ENCODE peak calls at places on chromosomes 7 and 10, in seven cellular contexts. B, F, Y, I, C, Q and M are unnamed samples.

GRCh38 chr7:131652934-131653333 is 96.5 kb upstream of the PODXL start:
- DNase-seq in Y (no peak), Q (no peak), I (no peak), C (no peak), B (no peak), F (no peak), M (no peak)

GRCh38 chr7:138738114-138738513 is 37.0 kb upstream of the SVOPL start:
- DNase-seq in Y (no peak), B (no peak), I (no peak), Q (no peak), F (no peak), C (no peak), M (no peak)

GRCh38 chr7:29375641-29376562 is 181.3 kb downstream of the CHN2 start:
- DNase-seq in Y (no peak), C (no peak), F (peak; percentile 71), Q (no peak), B (peak; percentile 47), I (no peak), M (no peak)

GRCh38 chr7:124460555-124460954 is 305.0 kb downstream of the GPR37 start:
- DNase-seq in I (no peak), C (no peak), Q (no peak), F (peak; percentile 66), B (no peak), Y (no peak), M (no peak)

GRCh38 chr7:157362729-157363128 is 25.9 kb downstream of the DNAJB6 start:
- DNase-seq in I (no peak), C (no peak), Y (no peak), F (no peak), B (no peak), Q (no peak), M (no peak)

GRCh38 chr10:79331709-79332108 is 15.6 kb upstream of the PPIF start:
- DNase-seq in C (no peak), B (no peak), Q (peak; percentile 33), Y (no peak), I (peak; percentile 81), F (no peak), M (no peak)

GRCh38 chr7:99363286-99363685 is 11.2 kb upstream of the ARPC1B start:
- DNase-seq in I (no peak), B (no peak), F (no peak), Q (no peak), C (no peak), Y (no peak), M (no peak)

GRCh38 chr7:87220734-87221215 is 1.2 kb upstream of the TMEM243 start:
- DNase-seq in F (no peak), C (no peak), I (no peak), Y (peak; percentile 19), Q (peak; percentile 47), B (no peak), M (peak; percentile 17)

GRCh38 chr7:149875396-149875795 is 1.6 kb downstream of the ATP6V0E2 start:
- DNase-seq in C (no peak), Q (peak; percentile 26), F (no peak), I (no peak), Y (no peak), B (no peak), M (no peak)

GRCh38 chr10:83012866-83013265 is 1126.4 kb upstream of the GHITM start:
- DNase-seq in Y (no peak), C (no peak), I (no peak), B (no peak), Q (no peak), F (no peak), M (no peak)

GRCh38 chr7:40474790-40475680 is 340.2 kb downstream of the SUGCT start:
- DNase-seq in C (no peak), Q (no peak), I (peak; percentile 31), F (no peak), B (no peak), Y (no peak), M (no peak)

GRCh38 chr10:28214185-28214584 is 88.7 kb downstream of the MPP7 start:
- DNase-seq in F (no peak), Q (no peak), B (no peak), I (no peak), C (no peak), Y (no peak), M (no peak)

GRCh38 chr7:101882595-101883564 is 65.5 kb downstream of the CUX1 start:
- DNase-seq in B (peak; percentile 98), C (no peak), Q (peak; percentile 96), Y (peak; percentile 70), F (peak; percentile 99), I (no peak), M (peak; percentile 42)

GRCh38 chr10:117804470-117805011 is 242.2 kb downstream of the RAB11FIP2 start:
- DNase-seq in Y (no peak), Q (no peak), F (no peak), I (peak; percentile 19), B (no peak), C (no peak), M (no peak)

GRCh38 chr10:126433351-126433750 is 45.1 kb upstream of the ADAM12 start:
- DNase-seq in C (no peak), Y (no peak), Q (no peak), B (no peak), F (no peak), I (no peak), M (no peak)

GRCh38 chr7:128916643-128916915 is 6.1 kb upstream of the KCP start:
- DNase-seq in I (no peak), C (no peak), Q (no peak), Y (no peak), F (no peak), B (no peak), M (no peak)

DNA sequence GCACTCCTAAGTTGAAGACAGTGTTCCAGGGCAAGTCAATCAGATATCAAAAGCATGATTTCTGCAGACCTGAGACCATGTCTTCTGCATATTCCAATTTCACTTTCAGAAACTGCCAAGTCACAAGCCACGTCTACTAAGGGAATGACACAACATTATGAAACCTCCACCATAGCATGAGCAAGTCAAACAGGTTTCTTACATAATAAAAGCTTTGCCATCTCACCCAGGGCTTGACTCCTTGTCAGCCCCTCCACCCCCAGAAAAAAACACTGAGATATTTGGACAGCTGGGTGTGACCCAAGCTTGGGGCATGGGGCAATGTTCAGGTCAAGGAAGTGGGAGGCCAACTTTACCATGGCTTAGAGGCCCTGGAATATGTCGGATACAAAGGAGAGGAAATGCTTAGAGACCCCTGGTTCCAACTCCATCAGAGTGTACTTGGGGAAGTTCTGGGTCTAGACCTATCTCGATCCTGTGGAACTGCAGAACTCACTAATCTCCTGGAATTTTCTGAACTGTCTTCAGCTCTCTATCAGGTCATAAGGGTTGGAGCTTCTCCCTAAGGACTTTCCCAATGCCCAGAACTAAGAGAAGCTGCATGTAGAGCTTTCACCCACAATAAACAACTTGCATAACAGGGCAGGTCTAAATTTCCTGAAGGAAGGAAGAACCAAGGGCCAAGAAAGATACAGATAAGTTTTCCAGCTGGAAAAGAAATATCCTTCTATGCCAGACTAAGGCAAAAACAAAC is 80.6 kb upstream of the NAMPT start:
- DNase-seq in C (no peak), B (no peak), I (peak; percentile 46), F (no peak), Q (peak; percentile 54), Y (no peak), M (no peak)
- TF ChIP-seq SP1 in C (no peak), B (peak; percentile 9), I (no peak), F (no peak), Q (no peak), Y (no peak), M (no peak)

DNA sequence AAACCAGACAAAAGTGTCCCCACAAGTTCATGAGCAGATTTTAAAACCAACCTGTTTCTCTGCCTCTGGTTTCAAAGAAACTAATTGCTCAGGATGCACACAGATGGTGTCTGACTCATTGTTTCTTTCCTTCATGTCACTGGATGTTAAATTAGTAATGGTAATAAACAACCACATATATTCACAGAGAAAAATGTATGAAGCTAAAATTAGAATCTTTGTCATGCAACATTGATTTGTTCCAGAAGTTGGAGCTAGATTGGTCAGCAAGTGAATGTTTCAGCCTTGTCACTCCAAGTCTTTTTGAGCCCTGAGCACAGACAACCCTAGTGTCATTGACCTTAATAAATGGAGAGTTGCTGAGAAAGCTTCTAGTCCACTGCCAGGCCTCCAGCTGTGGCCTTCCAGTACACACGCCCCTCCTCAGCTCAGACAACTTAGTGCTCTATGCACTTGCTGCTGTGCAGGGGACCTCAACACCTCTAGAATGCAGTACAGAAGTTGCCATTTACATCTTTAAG is 175.9 kb downstream of the CCDC71L start:
- DNase-seq in B (no peak), Y (no peak), Q (no peak), C (no peak), F (no peak), I (no peak), M (no peak)
- TF ChIP-seq SP1 in B (peak; percentile 70), Y (no peak), Q (no peak), C (no peak), F (no peak), I (no peak), M (no peak)

GRCh38 chr10:51861731-51862130 is 162.3 kb upstream of the CSTF2T start:
- DNase-seq in Y (no peak), C (no peak), I (no peak), Q (no peak), B (no peak), F (no peak), M (no peak)

GRCh38 chr10:51862149-51862548 is 162.8 kb upstream of the CSTF2T start:
- DNase-seq in C (no peak), Q (no peak), B (no peak), Y (no peak), I (no peak), F (no peak), M (no peak)

GRCh38 chr10:51857326-51857725 is 157.9 kb upstream of the CSTF2T start:
- DNase-seq in B (no peak), F (no peak), Q (no peak), Y (no peak), I (no peak), C (no peak), M (no peak)

DNA sequence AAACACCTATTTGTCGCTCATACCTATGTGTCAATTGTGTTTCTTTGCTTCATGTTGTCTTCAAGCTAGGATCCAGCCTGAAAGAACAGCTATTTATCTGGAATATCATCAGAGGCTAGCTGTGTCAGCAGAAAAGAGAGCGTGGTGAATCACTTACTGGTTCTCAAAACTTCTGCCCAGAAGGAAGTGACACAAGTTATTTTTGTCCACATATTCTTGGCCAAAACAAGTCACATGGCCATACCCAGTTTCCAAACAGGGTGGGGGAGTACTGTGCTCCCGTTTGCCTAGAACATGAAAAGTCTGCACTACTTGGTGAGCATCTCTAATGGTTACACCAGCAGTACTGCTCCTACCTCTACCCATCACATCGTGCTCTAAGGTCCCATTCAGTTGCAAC is 160.9 kb upstream of the CSTF2T start:
- DNase-seq in C (no peak), Y (no peak), B (no peak), Q (no peak), F (no peak), I (no peak), M (no peak)
- TF ChIP-seq SP1 in C (no peak), Y (no peak), B (no peak), Q (no peak), F (no peak), I (no peak), M (no peak)

DNA sequence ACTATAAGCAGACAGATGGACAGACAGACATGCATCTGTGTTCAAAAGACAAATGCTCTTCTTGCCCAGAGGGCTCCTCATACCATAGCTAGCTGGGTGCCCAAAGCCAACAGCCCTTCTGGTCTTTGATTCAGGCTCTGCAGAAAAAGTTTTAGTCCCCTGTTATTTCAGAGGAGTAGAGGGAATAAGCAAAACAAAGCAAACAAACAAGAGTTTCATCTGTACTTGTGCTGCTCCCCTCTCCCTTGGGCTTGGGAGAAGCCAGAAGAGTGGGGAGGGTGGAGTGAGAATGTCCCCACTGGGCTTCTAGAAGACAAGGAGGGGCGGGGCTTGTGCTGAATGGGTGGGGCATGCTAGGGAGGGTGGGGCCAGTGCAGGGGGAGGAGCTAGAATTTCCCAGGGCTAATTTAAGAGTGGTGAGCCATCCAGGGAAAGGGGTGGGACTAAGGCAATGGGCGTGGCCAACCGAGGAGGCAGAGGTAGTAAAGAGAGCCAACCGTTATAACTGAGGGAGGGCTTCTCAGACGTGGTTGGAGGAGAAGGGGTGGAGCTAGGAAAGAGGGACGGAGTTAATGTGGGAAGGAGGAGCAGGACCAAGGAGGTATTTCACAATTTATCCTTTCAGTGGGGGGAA is 101.2 kb upstream of the MGMT start:
- DNase-seq in I (no peak), B (peak; percentile 29), F (no peak), C (no peak), Y (peak; percentile 60), Q (peak; percentile 43), M (peak; percentile 72)
- TF ChIP-seq SP1 in I (no peak), B (no peak), F (no peak), C (no peak), Y (no peak), Q (no peak), M (no peak)